ENCODE peak calls at places on chromosomes 1 and 21, in eight cellular contexts. K, S, U, Y, G, I, W and H are unnamed samples.

GRCh38 chr1:44072204-44072603 is 40.9 kb upstream of the SLC6A9 start:
- DNase-seq in K (no peak), S (no peak), U (no peak), Y (peak), G (no peak), I (peak), W (no peak), H (peak)

GRCh38 chr1:148158594-148158993 is 6.5 kb upstream of the NBPF11 start:
- DNase-seq in K (no peak), S (no peak), U (no peak), Y (no peak), G (no peak), I (no peak), W (no peak), H (no peak)

GRCh38 chr1:185215911-185216310 is 58.9 kb downstream of the SWT1 start:
- DNase-seq in K (no peak), S (no peak), U (no peak), Y (no peak), G (no peak), I (peak), W (no peak), H (no peak)

GRCh38 chr1:47216278-47217059 is 15.6 kb downstream of the TAL1 start:
- DNase-seq in K (no peak), S (no peak), U (no peak), Y (no peak), G (no peak), I (no peak), W (no peak), H (no peak)

GRCh38 chr1:116881879-116882520 is 27.7 kb upstream of the PTGFRN start:
- DNase-seq in K (peak), S (peak), U (no peak), Y (peak), G (no peak), I (peak), W (no peak), H (peak)

GRCh38 chr21:45818904-45819285 is 162.7 kb upstream of the COL6A1 start:
- DNase-seq in K (no peak), S (no peak), U (no peak), Y (peak), G (no peak), I (peak), W (no peak), H (no peak)

GRCh38 chr1:190679032-190679431 is 201.4 kb upstream of the BRINP3 start:
- DNase-seq in K (no peak), S (no peak), U (no peak), Y (peak), G (no peak), I (peak), W (no peak), H (no peak)

GRCh38 chr1:115545791-115546733 is 95.7 kb upstream of the VANGL1 start:
- DNase-seq in K (no peak), S (peak), U (peak), Y (peak), G (no peak), I (peak), W (no peak), H (peak)

GRCh38 chr1:160089883-160090282 is 8.5 kb downstream of the IGSF8 start:
- DNase-seq in K (no peak), S (no peak), U (no peak), Y (no peak), G (no peak), I (no peak), W (no peak), H (no peak)

GRCh38 chr1:223378754-223379153 is 14.5 kb upstream of the CCDC185 start:
- DNase-seq in K (no peak), S (no peak), U (no peak), Y (no peak), G (no peak), I (no peak), W (no peak), H (no peak)

GRCh38 chr21:43355925-43356289 is 71.0 kb downstream of the SIK1 start:
- DNase-seq in K (no peak), S (peak), U (no peak), Y (no peak), G (no peak), I (no peak), W (no peak), H (no peak)

GRCh38 chr1:203328714-203329122 is 22.2 kb downstream of the FMOD start:
- DNase-seq in K (no peak), S (peak), U (peak), Y (peak), G (peak), I (no peak), W (no peak), H (peak)

GRCh38 chr1:210362526-210362925 is 33.8 kb downstream of the HHAT start:
- DNase-seq in K (no peak), S (no peak), U (no peak), Y (peak), G (no peak), I (no peak), W (no peak), H (peak)

GRCh38 chr1:114524933-114525332 is 13.9 kb upstream of the TRIM33 start:
- DNase-seq in K (no peak), S (no peak), U (no peak), Y (no peak), G (no peak), I (no peak), W (no peak), H (no peak)

GRCh38 chr1:31414692-31415370 is 1.8 kb downstream of the SERINC2 start:
- DNase-seq in K (no peak), S (no peak), U (no peak), Y (no peak), G (no peak), I (no peak), W (no peak), H (no peak)

GRCh38 chr21:44293551-44294231 is 6.2 kb upstream of the PFKL start:
- DNase-seq in K (no peak), S (no peak), U (no peak), Y (no peak), G (no peak), I (no peak), W (no peak), H (no peak)

GRCh38 chr1:36982708-36983107 is 51.6 kb downstream of the GRIK3 start:
- DNase-seq in K (no peak), S (no peak), U (no peak), Y (no peak), G (no peak), I (no peak), W (no peak), H (no peak)

GRCh38 chr21:46368533-46369285 is 44.8 kb downstream of the PCNT start:
- DNase-seq in K (no peak), S (no peak), U (no peak), Y (no peak), G (no peak), I (no peak), W (no peak), H (no peak)

GRCh38 chr1:228393268-228393699 is 13.4 kb downstream of the TRIM11 start:
- DNase-seq in K (no peak), S (peak), U (no peak), Y (peak), G (no peak), I (peak), W (no peak), H (peak)

GRCh38 chr21:15297829-15298228 is 233.0 kb upstream of the NRIP1 start:
- DNase-seq in K (no peak), S (no peak), U (no peak), Y (no peak), G (no peak), I (no peak), W (no peak), H (no peak)

GRCh38 chr1:237018896-237019295 is 14.7 kb upstream of the MT1HL1 start:
- DNase-seq in K (no peak), S (no peak), U (no peak), Y (no peak), G (no peak), I (no peak), W (no peak), H (no peak)

GRCh38 chr1:167198518-167199133 is 22.1 kb upstream of the POU2F1 start:
- DNase-seq in K (no peak), S (peak), U (no peak), Y (no peak), G (no peak), I (no peak), W (no peak), H (no peak)

GRCh38 chr1:2132222-2133038 is 62.1 kb downstream of the FAAP20 start:
- DNase-seq in K (peak), S (peak), U (peak), Y (peak), G (no peak), I (peak), W (no peak), H (peak)

GRCh38 chr1:31782066-31782762 is 18.1 kb upstream of the ADGRB2 start:
- DNase-seq in K (no peak), S (peak), U (no peak), Y (no peak), G (no peak), I (no peak), W (peak), H (no peak)

GRCh38 chr1:51927029-51927428 is 48.5 kb upstream of the NRDC start:
- DNase-seq in K (no peak), S (no peak), U (no peak), Y (no peak), G (no peak), I (peak), W (no peak), H (no peak)

GRCh38 chr1:178694923-178695525 is 30.0 kb upstream of the RALGPS2 start:
- DNase-seq in K (no peak), S (no peak), U (no peak), Y (no peak), G (no peak), I (no peak), W (no peak), H (no peak)

GRCh38 chr1:180029524-180030130 is 75.0 kb downstream of the CEP350 start:
- DNase-seq in K (no peak), S (no peak), U (no peak), Y (no peak), G (no peak), I (no peak), W (no peak), H (no peak)

GRCh38 chr1:205326812-205327466 is 5.4 kb upstream of the NUAK2 start:
- DNase-seq in K (no peak), S (peak), U (no peak), Y (no peak), G (no peak), I (no peak), W (no peak), H (no peak)